ENCODE peak calls at places on chromosomes 16 and 17, in four cellular contexts. Z is cardiac muscle cell; Q is CD8-positive, alpha-beta memory T cell; X is CD4-positive, CD25-positive, alpha-beta regulatory T cell. H is an unnamed sample.

GRCh38 chr17:78903101-78903779 is at the start of gene CEP295NL:
- DNase-seq in Z (no peak), Q (no peak), X (no peak), H (peak; percentile 46)

GRCh38 chr16:49651980-49652379 is 203.9 kb downstream of the ZNF423 start:
- DNase-seq in Z (no peak), Q (no peak), X (no peak), H (no peak)

GRCh38 chr16:3021449-3022207 is 1.5 kb downstream of the TNFRSF12A start:
- DNase-seq in Z (peak; percentile 89), Q (peak; percentile 63), X (peak; percentile 62), H (peak; percentile 98)

GRCh38 chr16:85360323-85361277 is 248.3 kb upstream of the CIBAR2 start:
- DNase-seq in Z (no peak), Q (no peak), X (no peak), H (no peak)

GRCh38 chr16:30644334-30644830 is 6.4 kb upstream of the PRR14 start:
- DNase-seq in Z (no peak), Q (no peak), X (no peak), H (no peak)

GRCh38 chr17:9200197-9200662 is 178.9 kb downstream of the NTN1 start:
- DNase-seq in Z (no peak), Q (no peak), X (no peak), H (no peak)

GRCh38 chr16:53087101-53087500 is 32.3 kb downstream of the CHD9 start:
- DNase-seq in Z (peak; percentile 33), Q (no peak), X (no peak), H (peak; percentile 47)

GRCh38 chr16:4344659-4345438 is 6.3 kb downstream of the PAM16 start:
- DNase-seq in Z (no peak), Q (no peak), X (no peak), H (peak; percentile 14)

GRCh38 chr16:84925092-84925772 is 86.1 kb downstream of the ZDHHC7 start:
- DNase-seq in Z (peak; percentile 39), Q (peak; percentile 43), X (peak; percentile 52), H (no peak)

GRCh38 chr17:29018788-29019474 is 13.1 kb upstream of the SEZ6 start:
- DNase-seq in Z (no peak), Q (no peak), X (no peak), H (no peak)

GRCh38 chr17:18992454-18993130 is 12.0 kb downstream of the FAM83G start:
- DNase-seq in Z (no peak), Q (peak; percentile 82), X (no peak), H (no peak)

GRCh38 chr17:39775075-39775474 is 37.3 kb downstream of the GRB7 start:
- DNase-seq in Z (no peak), Q (no peak), X (no peak), H (no peak)

GRCh38 chr17:58643147-58643546 is 48.7 kb downstream of the TEX14 start:
- DNase-seq in Z (peak; percentile 69), Q (no peak), X (no peak), H (peak; percentile 80)

GRCh38 chr17:1360975-1361374 is 39.0 kb downstream of the YWHAE start:
- DNase-seq in Z (no peak), Q (peak; percentile 20), X (no peak), H (no peak)

GRCh38 chr16:4351880-4352279 is 759 bp upstream of the PAM16 start:
- DNase-seq in Z (peak; percentile 14), Q (no peak), X (no peak), H (no peak)

GRCh38 chr16:86763819-86764218 is 185.5 kb downstream of the FOXL1 start:
- DNase-seq in Z (no peak), Q (no peak), X (no peak), H (no peak)

GRCh38 chr16:80982646-80983045 is 24.0 kb downstream of the CMC2 start:
- DNase-seq in Z (no peak), Q (no peak), X (no peak), H (no peak)

GRCh38 chr17:17922198-17922901 is 49.9 kb downstream of the TOM1L2 start:
- DNase-seq in Z (no peak), Q (no peak), X (no peak), H (peak; percentile 76)

GRCh38 chr16:379183-379960 is 2.4 kb downstream of the PGAP6 start:
- DNase-seq in Z (no peak), Q (no peak), X (no peak), H (no peak)

GRCh38 chr16:64738321-64738960 is 383.4 kb downstream of the CDH11 start:
- DNase-seq in Z (peak; percentile 75), Q (no peak), X (no peak), H (peak; percentile 73)

GRCh38 chr16:68389006-68389405 is 59.3 kb downstream of the SMPD3 start:
- DNase-seq in Z (no peak), Q (no peak), X (no peak), H (no peak)

GRCh38 chr17:48753794-48754499 is 25.4 kb upstream of the HOXB13 start:
- DNase-seq in Z (no peak), Q (no peak), X (no peak), H (no peak)

GRCh38 chr17:41338961-41339485 is 11.6 kb downstream of the KRT33A start:
- DNase-seq in Z (no peak), Q (peak; percentile 90), X (peak; percentile 81), H (no peak)

GRCh38 chr17:19002191-19002590 is 2.4 kb downstream of the FAM83G start:
- DNase-seq in Z (no peak), Q (no peak), X (no peak), H (no peak)

GRCh38 chr16:84595052-84595481 is 22.8 kb downstream of the COTL1 start:
- DNase-seq in Z (no peak), Q (no peak), X (no peak), H (no peak)

GRCh38 chr17:14299261-14300093 is 1.4 kb upstream of the HS3ST3B1 start:
- DNase-seq in Z (peak; percentile 75), Q (peak; percentile 27), X (peak; percentile 46), H (peak; percentile 66)

GRCh38 chr17:46968896-46969295 is 10.2 kb downstream of the RPRML start:
- DNase-seq in Z (no peak), Q (no peak), X (no peak), H (no peak)

GRCh38 chr17:29145289-29146058 is 34.7 kb downstream of the MYO18A start:
- DNase-seq in Z (peak; percentile 88), Q (peak; percentile 65), X (peak; percentile 76), H (peak; percentile 76)

GRCh38 chr17:47862621-47863440 is 11.9 kb upstream of the SP6 start:
- DNase-seq in Z (peak; percentile 57), Q (no peak), X (no peak), H (peak; percentile 57)

GRCh38 chr17:1509255-1509943 is 7.0 kb downstream of the INPP5K start:
- DNase-seq in Z (no peak), Q (no peak), X (no peak), H (no peak)

GRCh38 chr17:71793550-71793949 is 327.3 kb upstream of the SOX9 start:
- DNase-seq in Z (no peak), Q (no peak), X (no peak), H (peak; percentile 53)

GRCh38 chr17:31834448-31834847 is 24.6 kb downstream of the COPRS start:
- DNase-seq in Z (no peak), Q (no peak), X (no peak), H (no peak)

GRCh38 chr16:81723098-81723723 is 55.9 kb upstream of the PLCG2 start:
- DNase-seq in Z (peak; percentile 88), Q (peak; percentile 66), X (peak; percentile 76), H (peak; percentile 84)

GRCh38 chr16:8178271-8178670 is 412.0 kb downstream of the TMEM114 start:
- DNase-seq in Z (no peak), Q (no peak), X (no peak), H (no peak)

GRCh38 chr16:50640391-50640790 is 40.7 kb downstream of the SNX20 start:
- DNase-seq in Z (no peak), Q (no peak), X (no peak), H (no peak)

GRCh38 chr17:35630530-35631148 is 43.5 kb downstream of the AP2B1 start:
- DNase-seq in Z (peak; percentile 45), Q (no peak), X (no peak), H (peak; percentile 40)

GRCh38 chr16:55021595-55022475 is 91.2 kb downstream of the IRX5 start:
- DNase-seq in Z (peak; percentile 65), Q (no peak), X (no peak), H (peak; percentile 74)

GRCh38 chr17:40178021-40178601 is 841 bp downstream of the RAPGEFL1 start:
- DNase-seq in Z (no peak), Q (no peak), X (no peak), H (no peak)

GRCh38 chr17:50196036-50196435 is 5.4 kb downstream of the COL1A1 start:
- DNase-seq in Z (no peak), Q (no peak), X (no peak), H (no peak)

GRCh38 chr17:50195196-50195865 is 6.1 kb downstream of the COL1A1 start:
- DNase-seq in Z (peak; percentile 67), Q (no peak), X (no peak), H (peak; percentile 53)

GRCh38 chr17:50194441-50195195 is 6.8 kb downstream of the COL1A1 start:
- DNase-seq in Z (peak; percentile 33), Q (no peak), X (no peak), H (peak; percentile 35)

GRCh38 chr17:50198026-50198669 is 3.3 kb downstream of the COL1A1 start:
- DNase-seq in Z (peak; percentile 79), Q (peak; percentile 19), X (peak; percentile 36), H (peak; percentile 64)

DNA sequence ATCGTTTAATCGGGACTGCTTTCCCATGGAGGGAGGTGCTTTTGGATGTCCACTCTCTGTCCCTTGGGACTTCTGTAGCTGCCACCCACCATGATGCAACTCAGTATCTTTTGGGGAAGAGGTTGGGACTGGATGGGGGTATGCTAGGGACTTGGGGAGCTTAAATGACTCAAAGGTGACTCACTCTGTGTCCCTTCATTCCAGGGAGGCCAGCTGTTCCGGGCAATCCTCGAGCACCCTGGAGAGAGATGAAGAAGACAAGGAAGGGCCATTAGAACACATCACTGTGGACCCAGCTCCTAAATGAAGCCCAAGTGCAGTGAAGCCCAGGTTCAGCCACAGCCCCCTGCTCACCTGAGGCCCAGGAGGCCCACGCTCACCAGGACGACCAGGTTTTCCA is 4.6 kb downstream of the COL1A1 start:
- DNase-seq in Z (peak; percentile 62), Q (no peak), X (no peak), H (peak; percentile 56)
- H3K4me3 ChIP-seq in Z (no peak overlapping the region), Q (no peak overlapping the region), X (no peak overlapping the region), H (peak overlapping the region; percentile 100)

GRCh38 chr16:73052441-73053030 is 4.6 kb upstream of the ZFHX3 start:
- DNase-seq in Z (no peak), Q (no peak), X (no peak), H (no peak)
- H3K4me3 ChIP-seq in Z (no peak overlapping the region), Q (no peak overlapping the region), X (no peak overlapping the region), H (no peak overlapping the region)

GRCh38 chr17:82105882-82106696 is 8.1 kb upstream of the FASN start:
- DNase-seq in Z (peak; percentile 58), Q (peak; percentile 54), X (peak; percentile 56), H (peak; percentile 18)
- H3K4me3 ChIP-seq in Z (no peak overlapping the region), Q (peak overlapping the region; percentile 88), X (peak overlapping the region; percentile 75), H (no peak overlapping the region)

GRCh38 chr17:44778656-44779210 is 19.9 kb downstream of the ADAM11 start:
- DNase-seq in Z (no peak), Q (peak; percentile 18), X (no peak), H (no peak)
- H3K4me3 ChIP-seq in Z (no peak overlapping the region), Q (no peak overlapping the region), X (no peak overlapping the region), H (no peak overlapping the region)

DNA sequence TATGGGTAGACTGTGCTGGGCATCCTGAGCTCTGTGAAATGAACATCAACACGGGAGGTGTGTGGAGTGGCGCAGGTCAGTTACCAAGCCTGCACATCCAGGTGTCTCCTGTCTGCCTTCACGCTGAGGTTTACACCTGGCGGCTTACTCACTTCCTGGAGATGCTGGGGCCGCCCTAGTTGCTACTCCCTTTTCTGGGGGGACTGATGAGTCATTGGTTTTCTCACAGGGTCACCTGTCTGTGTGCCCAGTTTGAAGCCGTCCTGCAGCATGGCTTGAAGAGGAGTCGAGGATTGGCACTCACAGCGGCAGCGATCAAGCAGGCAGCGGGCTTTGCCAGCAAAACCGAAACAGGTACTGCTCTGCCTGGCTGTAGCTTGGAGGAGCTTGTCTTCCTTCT is 50.6 kb downstream of the SNX29 start:
- DNase-seq in Z (no peak), Q (no peak), X (no peak), H (no peak)
- H3K4me3 ChIP-seq in Z (no peak overlapping the region), Q (no peak overlapping the region), X (no peak overlapping the region), H (no peak overlapping the region)

H was measured in astrocyte of the spinal cord.